ENCODE peak calls at places on chromosomes 7 and 10, in six cellular contexts. One of them, this sample, is unnamed.

GRCh38 chr7:133822001-133822641 is 305.0 kb upstream of the LRGUK start:
- ATAC-seq in K562: no peak
- ATAC-seq in GM12878: no peak
- ATAC-seq in A549: no peak
- ATAC-seq in HepG2: no peak
- ATAC-seq in upper lobe of left lung: no peak
- ATAC-seq in this sample: no peak

GRCh38 chr7:150406311-150406564 is 27.1 kb downstream of the ZNF775 start:
- ATAC-seq in GM12878: no peak
- ATAC-seq in A549: no peak
- ATAC-seq in K562: no peak
- ATAC-seq in HepG2: peak
- ATAC-seq in upper lobe of left lung: no peak
- ATAC-seq in this sample: no peak

GRCh38 chr7:83211685-83212084 is 49.0 kb upstream of the PCLO start:
- ATAC-seq in K562: no peak
- ATAC-seq in A549: no peak
- ATAC-seq in upper lobe of left lung: no peak
- ATAC-seq in GM12878: no peak
- ATAC-seq in HepG2: no peak
- ATAC-seq in this sample: no peak

GRCh38 chr10:96421995-96422394 is 63.2 kb upstream of the OPALIN start:
- ATAC-seq in HepG2: no peak
- ATAC-seq in A549: no peak
- ATAC-seq in K562: no peak
- ATAC-seq in GM12878: no peak
- ATAC-seq in upper lobe of left lung: no peak
- ATAC-seq in this sample: no peak

GRCh38 chr10:93903051-93903450 is 9.3 kb downstream of the SLC35G1 start:
- ATAC-seq in GM12878: no peak
- ATAC-seq in A549: no peak
- ATAC-seq in K562: no peak
- ATAC-seq in upper lobe of left lung: no peak
- ATAC-seq in HepG2: no peak
- ATAC-seq in this sample: no peak

GRCh38 chr7:42673951-42674350 is 237.9 kb downstream of the C7orf25 start:
- ATAC-seq in HepG2: no peak
- ATAC-seq in upper lobe of left lung: no peak
- ATAC-seq in A549: no peak
- ATAC-seq in K562: no peak
- ATAC-seq in GM12878: no peak
- ATAC-seq in this sample: no peak

GRCh38 chr7:155166673-155167370 is 96.7 kb downstream of the HTR5A start:
- ATAC-seq in HepG2: peak
- ATAC-seq in GM12878: peak
- ATAC-seq in K562: peak
- ATAC-seq in A549: peak
- ATAC-seq in upper lobe of left lung: peak
- ATAC-seq in this sample: peak

GRCh38 chr10:132987671-132988571 is 45.6 kb upstream of the CFAP46 start:
- ATAC-seq in A549: peak
- ATAC-seq in HepG2: no peak
- ATAC-seq in upper lobe of left lung: peak
- ATAC-seq in GM12878: no peak
- ATAC-seq in K562: peak
- ATAC-seq in this sample: no peak

GRCh38 chr10:111475720-111476119 is 398.9 kb downstream of the ADRA2A start:
- ATAC-seq in HepG2: peak
- ATAC-seq in K562: no peak
- ATAC-seq in upper lobe of left lung: peak
- ATAC-seq in A549: no peak
- ATAC-seq in GM12878: no peak
- ATAC-seq in this sample: no peak

GRCh38 chr7:252981-253380 is 37.0 kb upstream of the FOXL3 start:
- ATAC-seq in upper lobe of left lung: no peak
- ATAC-seq in HepG2: no peak
- ATAC-seq in K562: no peak
- ATAC-seq in GM12878: no peak
- ATAC-seq in A549: no peak
- ATAC-seq in this sample: no peak

GRCh38 chr7:71343821-71344341 is 211.9 kb downstream of the GALNT17 start:
- ATAC-seq in GM12878: no peak
- ATAC-seq in HepG2: no peak
- ATAC-seq in upper lobe of left lung: no peak
- ATAC-seq in K562: no peak
- ATAC-seq in A549: no peak
- ATAC-seq in this sample: no peak

DNA sequence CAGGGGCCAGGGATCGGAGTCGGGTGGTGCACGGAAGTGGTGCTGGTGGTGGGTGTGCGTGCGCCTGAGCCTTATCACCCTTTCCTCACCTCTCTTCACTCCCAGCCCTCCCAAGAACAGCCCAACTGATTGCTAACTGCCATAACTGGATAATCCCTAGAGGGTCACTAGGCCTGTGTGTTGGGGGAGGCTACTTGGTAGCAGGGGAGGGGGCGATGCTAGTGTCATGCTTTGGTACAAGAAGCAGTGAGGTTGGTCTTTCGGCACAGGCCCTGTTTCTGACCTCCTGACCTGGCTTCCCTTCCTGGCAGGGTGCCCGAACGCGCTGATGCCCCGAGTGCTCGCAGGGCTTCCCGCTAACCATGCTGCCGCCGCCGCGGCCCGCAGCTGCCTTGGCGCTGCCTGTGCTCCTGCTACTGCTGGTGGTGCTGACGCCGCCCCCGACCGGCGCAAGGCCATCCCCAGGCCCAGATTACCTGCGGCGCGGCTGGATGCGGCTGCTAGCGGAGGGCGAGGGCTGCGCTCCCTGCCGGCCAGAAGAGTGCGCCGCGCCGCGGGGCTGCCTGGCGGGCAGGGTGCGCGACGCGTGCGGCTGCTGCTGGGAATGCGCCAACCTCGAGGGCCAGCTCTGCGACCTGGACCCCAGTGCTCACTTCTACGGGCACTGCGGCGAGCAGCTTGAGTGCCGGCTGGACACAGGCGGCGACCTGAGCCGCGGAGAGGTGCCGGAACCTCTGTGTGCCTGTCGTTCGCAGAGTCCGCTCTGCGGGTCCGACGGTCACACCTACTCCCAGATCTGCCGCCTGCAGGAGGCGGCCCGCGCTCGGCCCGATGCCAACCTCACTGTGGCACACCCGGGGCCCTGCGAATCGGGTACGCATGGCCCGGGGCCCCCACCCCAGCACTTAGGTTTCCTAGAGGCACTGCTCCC is 707 bp downstream of the KAZALD1 start:
- ATAC-seq in K562: peak
- ATAC-seq in A549: peak
- ATAC-seq in GM12878: peak
- ATAC-seq in HepG2: peak
- ATAC-seq in upper lobe of left lung: peak
- ATAC-seq in this sample: no peak
- TF ChIP-seq EP300 in K562: peak
- TF ChIP-seq EP300 in A549: no peak
- TF ChIP-seq EP300 in GM12878: no peak
- TF ChIP-seq EP300 in HepG2: peak
- TF ChIP-seq EP300 in upper lobe of left lung: no peak
- TF ChIP-seq EP300 in this sample: no peak

GRCh38 chr7:98091523-98091922 is 15.1 kb upstream of the LMTK2 start:
- ATAC-seq in upper lobe of left lung: no peak
- ATAC-seq in HepG2: no peak
- ATAC-seq in K562: no peak
- ATAC-seq in GM12878: no peak
- ATAC-seq in A549: no peak
- ATAC-seq in this sample: no peak
- H3K27ac ChIP-seq in upper lobe of left lung: no peak
- H3K27ac ChIP-seq in HepG2: no peak
- H3K27ac ChIP-seq in K562: no peak
- H3K27ac ChIP-seq in GM12878: no peak
- H3K27ac ChIP-seq in A549: no peak
- H3K27ac ChIP-seq in this sample: no peak

DNA sequence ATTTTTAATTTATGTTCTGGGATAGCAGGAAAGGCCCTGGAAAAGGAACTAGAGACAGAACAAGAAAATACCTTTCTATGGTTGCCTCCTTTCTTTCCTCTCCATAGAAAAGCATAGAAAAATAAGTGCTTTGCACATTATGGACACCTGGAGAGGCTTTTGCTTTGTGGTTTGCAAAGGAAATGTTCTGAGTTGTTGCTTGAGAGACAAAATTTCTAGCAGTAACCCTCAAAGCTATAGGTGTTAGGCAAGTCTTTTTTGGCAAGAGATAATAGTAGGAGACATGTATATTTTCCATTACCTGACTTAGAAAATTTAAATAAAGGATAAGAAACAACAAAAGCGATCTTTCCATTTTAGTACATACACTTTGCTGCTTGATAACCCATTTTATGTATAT is 378.6 kb upstream of the PRKCQ start:
- ATAC-seq in HepG2: no peak
- ATAC-seq in K562: no peak
- ATAC-seq in A549: no peak
- ATAC-seq in upper lobe of left lung: no peak
- ATAC-seq in GM12878: no peak
- ATAC-seq in this sample: no peak
- TF ChIP-seq EP300 in HepG2: no peak
- TF ChIP-seq EP300 in K562: no peak
- TF ChIP-seq EP300 in A549: no peak
- TF ChIP-seq EP300 in upper lobe of left lung: no peak
- TF ChIP-seq EP300 in GM12878: no peak
- TF ChIP-seq EP300 in this sample: no peak

GRCh38 chr7:12884856-12885440 is 197.5 kb downstream of the ARL4A start:
- ATAC-seq in HepG2: no peak
- ATAC-seq in A549: peak
- ATAC-seq in GM12878: no peak
- ATAC-seq in upper lobe of left lung: no peak
- ATAC-seq in K562: no peak
- ATAC-seq in this sample: no peak
- H3K27ac ChIP-seq in HepG2: no peak
- H3K27ac ChIP-seq in A549: no peak
- H3K27ac ChIP-seq in GM12878: no peak
- H3K27ac ChIP-seq in upper lobe of left lung: no peak
- H3K27ac ChIP-seq in K562: no peak
- H3K27ac ChIP-seq in this sample: no peak

DNA sequence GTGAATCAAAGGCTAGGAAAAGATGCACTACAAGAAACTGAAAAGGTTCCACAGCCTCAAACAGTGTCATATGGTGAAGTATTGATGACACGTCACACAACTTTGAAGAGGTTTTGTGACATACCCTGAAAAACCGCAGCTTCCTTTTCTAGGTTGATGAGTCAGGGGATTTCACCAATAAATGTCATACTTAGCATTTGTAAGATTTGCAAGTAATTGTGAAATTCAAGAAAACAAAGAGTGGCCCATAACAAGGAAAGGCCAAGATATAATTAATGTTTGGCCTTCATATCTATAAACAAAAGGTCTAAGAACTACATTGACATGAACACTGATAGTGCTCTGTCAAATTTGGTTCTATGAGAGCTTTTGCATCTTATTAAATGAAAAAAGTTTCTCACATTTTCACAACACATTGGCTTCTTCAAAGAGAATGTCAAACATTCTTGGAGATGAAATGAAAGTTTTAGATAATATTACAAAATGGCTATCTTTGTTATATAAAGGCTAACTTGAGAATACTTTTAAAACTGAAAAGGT is 62.0 kb upstream of the NAMPT start:
- ATAC-seq in A549: peak
- ATAC-seq in upper lobe of left lung: peak
- ATAC-seq in HepG2: no peak
- ATAC-seq in K562: peak
- ATAC-seq in GM12878: peak
- ATAC-seq in this sample: peak
- TF ChIP-seq EP300 in A549: peak
- TF ChIP-seq EP300 in upper lobe of left lung: peak
- TF ChIP-seq EP300 in HepG2: no peak
- TF ChIP-seq EP300 in K562: peak
- TF ChIP-seq EP300 in GM12878: peak
- TF ChIP-seq EP300 in this sample: no peak